ENCODE peak calls at places on chromosomes 6 and 20, in six cellular contexts. B, S, R, I, T and M are unnamed samples.

GRCh38 chr6:35497571-35498406 is 910 bp upstream of the TEAD3 start:
- DNase-seq in B (peak), S (peak), R (peak), I (peak), T (peak), M (peak)

GRCh38 chr6:82144852-82145332 is 102.7 kb downstream of the IBTK start:
- DNase-seq in B (peak), S (peak), R (peak), I (peak), T (peak), M (peak)

GRCh38 chr6:130760006-130760405 is 67.2 kb upstream of the SMLR1 start:
- DNase-seq in B (no peak), S (peak), R (peak), I (peak), T (peak), M (peak)

GRCh38 chr6:158730175-158730907 is 80.5 kb downstream of the SYTL3 start:
- DNase-seq in B (no peak), S (no peak), R (no peak), I (no peak), T (no peak), M (no peak)

GRCh38 chr6:36068603-36069002 is 41.0 kb downstream of the MAPK14 start:
- DNase-seq in B (no peak), S (no peak), R (no peak), I (no peak), T (no peak), M (no peak)

GRCh38 chr6:109117346-109118035 is 22.2 kb downstream of the CEP57L1 start:
- DNase-seq in B (no peak), S (peak), R (no peak), I (no peak), T (no peak), M (no peak)

GRCh38 chr6:46528956-46529750 is 37.9 kb upstream of the RCAN2 start:
- DNase-seq in B (no peak), S (no peak), R (no peak), I (no peak), T (no peak), M (peak)

GRCh38 chr6:163964778-163965177 is 550.3 kb downstream of the QKI start:
- DNase-seq in B (no peak), S (no peak), R (no peak), I (no peak), T (no peak), M (no peak)

GRCh38 chr6:138400326-138400725 is 3.7 kb upstream of the HEBP2 start:
- DNase-seq in B (no peak), S (no peak), R (no peak), I (no peak), T (no peak), M (no peak)

GRCh38 chr20:40812415-40813212 is 123.6 kb upstream of the MAFB start:
- DNase-seq in B (no peak), S (no peak), R (no peak), I (no peak), T (no peak), M (no peak)

GRCh38 chr6:170286246-170286933 is 4.5 kb downstream of the DLL1 start:
- DNase-seq in B (peak), S (no peak), R (no peak), I (no peak), T (no peak), M (no peak)

GRCh38 chr6:135257641-135258405 is 76.7 kb downstream of the MYB start:
- DNase-seq in B (no peak), S (no peak), R (peak), I (no peak), T (peak), M (no peak)
- TF ChIP-seq CTCF in B (no peak), S (peak), R (no peak), I (no peak), T (peak), M (no peak)

DNA sequence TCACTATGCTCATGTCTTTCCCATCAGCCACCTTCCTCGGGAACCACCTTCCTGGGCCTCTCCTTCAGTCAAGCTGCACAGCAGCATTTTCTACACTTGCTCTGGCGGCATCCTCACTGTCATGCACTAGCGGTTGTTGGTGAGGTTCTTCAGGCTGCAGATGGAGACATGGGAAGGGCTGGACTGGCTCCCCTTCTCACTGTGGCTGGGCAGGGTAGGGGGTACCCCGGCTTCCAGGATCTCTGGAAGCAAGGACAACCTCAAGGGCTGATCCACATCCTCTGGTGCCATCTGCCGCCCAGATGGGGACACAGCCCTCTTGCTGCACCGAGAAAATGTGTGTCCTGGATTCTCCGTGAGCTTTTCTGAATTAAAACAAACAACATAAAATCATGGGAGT is 180.1 kb upstream of the RNF24 start:
- DNase-seq in B (no peak), S (no peak), R (peak), I (peak), T (peak), M (no peak)
- H3K4me3 ChIP-seq in B (no peak), S (no peak), R (no peak), I (no peak), T (no peak), M (no peak)

GRCh38 chr6:113980937-113981554 is 10.1 kb upstream of the HDAC2 start:
- DNase-seq in B (no peak), S (no peak), R (peak), I (no peak), T (peak), M (no peak)
- TF ChIP-seq CTCF in B (peak), S (peak), R (peak), I (peak), T (peak), M (peak)

GRCh38 chr20:42742926-42743325 is 446.8 kb downstream of the PTPRT start:
- DNase-seq in B (no peak), S (no peak), R (no peak), I (no peak), T (no peak), M (no peak)

GRCh38 chr20:42735539-42735938 is 454.2 kb downstream of the PTPRT start:
- DNase-seq in B (no peak), S (no peak), R (no peak), I (no peak), T (no peak), M (no peak)

GRCh38 chr20:42740191-42740870 is 449.4 kb downstream of the PTPRT start:
- DNase-seq in B (no peak), S (no peak), R (no peak), I (no peak), T (no peak), M (no peak)

GRCh38 chr20:42741906-42742305 is 447.8 kb downstream of the PTPRT start:
- DNase-seq in B (no peak), S (no peak), R (no peak), I (no peak), T (no peak), M (no peak)

GRCh38 chr20:42739692-42740091 is 450.0 kb downstream of the PTPRT start:
- DNase-seq in B (no peak), S (no peak), R (no peak), I (no peak), T (no peak), M (no peak)
- H3K4me3 ChIP-seq in B (no peak), S (no peak), R (no peak), I (no peak), T (no peak), M (no peak)

DNA sequence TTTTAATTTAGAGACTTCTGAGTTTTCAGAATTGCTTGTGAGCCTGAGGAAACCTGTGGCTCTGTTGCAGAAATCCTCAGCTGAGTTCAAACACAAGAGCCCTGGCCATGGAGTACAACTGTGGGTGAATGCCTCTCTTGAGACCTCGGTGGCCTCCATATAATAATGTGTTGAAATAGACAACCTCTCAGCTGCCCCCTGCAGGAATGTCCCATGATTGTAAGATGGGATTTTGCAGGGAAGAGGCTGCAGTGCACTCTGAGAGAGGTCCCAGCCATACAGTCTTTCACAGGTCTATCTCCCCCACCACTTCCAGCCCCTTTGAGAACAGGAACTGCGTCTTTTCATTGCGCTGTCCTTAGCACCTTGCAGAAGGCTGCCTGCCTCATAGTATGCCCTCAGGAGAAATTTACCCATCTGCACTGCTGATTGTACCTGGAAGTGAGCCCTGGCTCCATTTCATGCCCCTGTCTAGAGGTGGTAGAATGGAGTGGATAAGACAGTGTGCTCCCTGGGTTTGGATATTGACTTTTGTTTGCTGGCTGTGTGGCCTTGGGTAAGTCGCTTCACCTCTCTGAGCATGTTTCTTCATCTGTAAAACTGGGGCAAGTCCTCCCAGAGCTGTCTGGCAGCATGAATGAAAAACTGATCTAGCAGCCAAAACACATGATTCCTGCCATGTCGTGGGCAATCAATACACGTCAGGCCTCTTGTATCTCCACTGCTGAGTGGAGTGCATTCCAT is 16.8 kb upstream of the CDH22 start:
- DNase-seq in B (no peak), S (no peak), R (peak), I (peak), T (peak), M (peak)
- TF ChIP-seq CTCF in B (peak), S (peak), R (peak), I (peak), T (peak), M (peak)

GRCh38 chr6:128259036-128259734 is 261.2 kb downstream of the PTPRK start:
- DNase-seq in B (no peak), S (no peak), R (no peak), I (no peak), T (no peak), M (no peak)
- H3K4me3 ChIP-seq in B (no peak), S (no peak), R (no peak), I (peak), T (no peak), M (no peak)

GRCh38 chr20:51613576-51613975 is 71.1 kb upstream of the NFATC2 start:
- DNase-seq in B (no peak), S (no peak), R (no peak), I (no peak), T (no peak), M (no peak)

GRCh38 chr20:51612896-51613295 is 70.4 kb upstream of the NFATC2 start:
- DNase-seq in B (no peak), S (no peak), R (no peak), I (no peak), T (no peak), M (no peak)

GRCh38 chr20:51611625-51611890 is 69.0 kb upstream of the NFATC2 start:
- DNase-seq in B (no peak), S (no peak), R (no peak), I (no peak), T (no peak), M (no peak)

GRCh38 chr20:51610761-51611624 is 68.5 kb upstream of the NFATC2 start:
- DNase-seq in B (no peak), S (no peak), R (no peak), I (no peak), T (no peak), M (no peak)

DNA sequence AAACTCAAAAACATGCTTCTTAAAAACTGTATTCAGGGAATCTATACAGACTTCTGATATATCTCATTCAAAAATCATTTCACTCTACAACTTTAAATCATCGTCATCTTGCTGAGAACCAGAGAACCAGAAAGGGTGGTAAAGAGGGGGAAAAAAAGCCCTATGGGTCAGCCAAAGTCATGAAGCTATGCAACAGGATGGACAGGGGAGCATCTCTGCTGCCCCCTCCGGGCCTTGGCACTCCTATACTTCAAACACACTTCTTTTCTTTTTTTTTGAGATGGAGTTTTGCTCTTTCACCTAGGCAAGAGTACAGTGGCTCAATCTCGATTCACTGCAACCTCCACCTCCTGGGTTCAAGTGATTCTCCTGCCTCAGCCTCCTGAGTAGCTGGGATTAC is 73.5 kb upstream of the NFATC2 start:
- DNase-seq in B (no peak), S (no peak), R (no peak), I (no peak), T (no peak), M (no peak)
- TF ChIP-seq CTCF in B (no peak), S (no peak), R (peak), I (no peak), T (no peak), M (peak)

DNA sequence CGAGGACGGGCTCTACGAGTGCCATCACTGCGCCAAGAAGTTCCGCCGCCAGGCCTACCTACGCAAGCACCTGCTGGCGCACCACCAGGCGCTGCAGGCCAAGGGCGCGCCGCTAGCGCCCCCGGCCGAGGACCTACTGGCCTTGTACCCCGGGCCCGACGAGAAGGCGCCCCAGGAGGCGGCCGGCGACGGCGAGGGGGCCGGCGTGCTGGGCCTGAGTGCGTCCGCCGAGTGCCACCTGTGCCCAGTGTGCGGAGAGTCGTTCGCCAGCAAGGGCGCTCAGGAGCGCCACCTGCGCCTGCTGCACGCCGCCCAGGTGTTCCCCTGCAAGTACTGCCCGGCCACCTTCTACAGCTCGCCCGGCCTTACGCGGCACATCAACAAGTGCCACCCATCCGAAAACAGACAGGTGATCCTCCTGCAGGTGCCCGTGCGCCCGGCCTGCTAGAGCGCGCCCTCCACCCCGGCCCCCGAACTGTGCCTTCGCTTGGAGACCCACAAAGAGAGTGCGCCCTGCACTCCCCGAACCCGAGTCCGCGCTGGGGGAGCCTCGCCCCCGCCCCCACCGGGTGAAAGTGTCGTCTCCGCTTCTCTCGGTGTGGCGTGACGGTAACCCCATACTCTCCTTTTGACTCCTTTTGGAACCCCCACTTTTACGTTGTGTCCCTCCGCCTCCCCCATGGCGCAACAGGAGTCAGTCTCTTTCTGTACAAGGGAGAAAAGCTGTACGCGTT is 1.6 kb downstream of the INSM1 start:
- DNase-seq in B (no peak), S (peak), R (no peak), I (no peak), T (no peak), M (no peak)
- H3K4me3 ChIP-seq in B (peak), S (no peak), R (no peak), I (no peak), T (no peak), M (no peak)

DNA sequence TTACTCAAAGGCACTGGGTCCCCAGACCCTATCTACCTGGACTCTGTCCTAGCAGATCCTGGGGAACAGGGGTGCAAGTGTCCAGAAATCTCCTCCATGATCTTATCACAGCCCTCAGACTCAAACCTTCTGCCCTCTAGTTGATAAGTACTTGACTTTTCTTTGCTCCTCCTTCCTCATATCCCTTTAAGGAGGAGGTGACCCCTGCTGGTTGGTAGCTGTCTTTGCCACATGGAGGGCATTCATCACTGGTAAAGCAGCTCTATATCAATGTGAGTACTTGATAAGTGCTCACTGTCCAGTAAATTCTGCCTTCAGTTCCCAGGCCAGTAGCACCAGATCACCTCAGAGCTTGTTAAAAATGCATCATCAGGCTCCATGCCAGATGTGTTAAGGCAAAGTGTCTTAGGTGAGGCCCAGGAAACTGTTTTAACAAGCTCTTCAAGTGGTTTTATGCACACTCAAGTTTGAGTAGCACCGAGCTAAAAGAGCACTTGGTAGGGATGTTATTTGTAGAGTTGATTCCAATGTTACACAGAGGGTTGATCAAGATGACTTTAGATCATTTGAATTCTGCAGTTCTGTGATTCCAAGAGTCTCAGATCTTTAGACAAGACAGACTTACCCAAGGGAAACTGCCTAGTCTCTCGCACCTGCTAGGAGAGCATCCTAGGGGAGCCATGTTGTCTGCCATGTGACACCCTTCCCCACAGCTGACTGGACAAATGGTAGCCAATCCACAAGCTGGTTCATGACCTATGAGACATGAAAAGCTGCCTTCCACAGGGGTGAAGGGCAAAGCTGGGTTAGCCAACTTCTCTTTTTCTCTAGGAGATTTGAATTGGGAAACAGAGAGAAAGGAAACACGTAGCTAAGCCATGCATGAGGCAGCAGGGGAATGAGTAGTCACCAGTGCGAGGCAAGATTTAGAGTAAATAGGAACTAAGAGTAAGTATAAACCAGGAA is 18.6 kb downstream of the TREML2 start:
- DNase-seq in B (no peak), S (peak), R (peak), I (peak), T (peak), M (peak)
- TF ChIP-seq CTCF in B (peak), S (peak), R (peak), I (peak), T (peak), M (peak)

DNA sequence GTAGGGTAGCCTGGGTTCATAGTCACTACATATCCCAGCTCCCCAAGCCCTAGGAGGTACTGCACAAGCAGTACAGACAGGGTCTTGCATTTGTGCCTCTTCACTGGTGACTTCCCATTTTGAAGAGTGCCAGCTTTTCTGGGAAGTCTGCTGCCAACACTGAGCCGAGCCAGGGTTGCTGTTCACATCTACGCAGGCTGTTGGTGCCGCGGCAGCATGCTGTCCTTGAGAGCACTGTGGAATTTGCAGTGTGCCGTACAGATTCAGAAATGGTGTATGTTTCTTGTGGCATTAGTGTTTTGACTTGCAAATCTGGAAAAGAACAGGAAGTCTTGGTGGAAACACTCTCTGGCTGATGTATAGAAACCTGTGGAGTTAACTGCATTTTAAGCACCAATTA is 67.5 kb downstream of the JARID2 start:
- DNase-seq in B (peak), S (no peak), R (no peak), I (peak), T (no peak), M (no peak)
- H3K4me3 ChIP-seq in B (no peak), S (no peak), R (no peak), I (no peak), T (no peak), M (no peak)